ENCODE peak calls at places on chromosomes 13 and 19, in five cellular contexts. X is pancreas, Q is endothelial cell, I is foreskin keratinocyte, E is ascending aorta. O is an unnamed sample.

GRCh38 chr13:65784088-65784816 is 1445.9 kb downstream of the PCDH9 start:
- DNase-seq in X (no peak), Q (no peak), I (no peak), E (no peak), O (no peak)

GRCh38 chr13:114077938-114078335 is 54.5 kb downstream of the RASA3 start:
- DNase-seq in X (no peak), Q (peak; percentile 31), I (no peak), E (no peak), O (no peak)

GRCh38 chr19:3572855-3573161 is at the start of gene HMG20B:
- DNase-seq in X (no peak), Q (no peak), I (no peak), E (no peak), O (no peak)

GRCh38 chr13:31166591-31166990 is 4.9 kb upstream of the HSPH1 start:
- DNase-seq in X (no peak), Q (no peak), I (no peak), E (no peak), O (no peak)

GRCh38 chr19:17703823-17704463 is 15.3 kb upstream of the MAP1S start:
- DNase-seq in X (no peak), Q (peak; percentile 67), I (no peak), E (no peak), O (peak; percentile 85)

GRCh38 chr13:112722433-112723250 is 32.8 kb downstream of the ATP11A start:
- DNase-seq in X (peak; percentile 74), Q (no peak), I (peak; percentile 61), E (no peak), O (no peak)

GRCh38 chr13:45393941-45394570 is 24.1 kb downstream of the SLC25A30 start:
- DNase-seq in X (peak; percentile 20), Q (peak; percentile 41), I (no peak), E (no peak), O (peak; percentile 64)

GRCh38 chr19:2726160-2726855 is 5.1 kb upstream of the DIRAS1 start:
- DNase-seq in X (peak; percentile 67), Q (no peak), I (no peak), E (no peak), O (no peak)

GRCh38 chr19:35908977-35909683 is 1.0 kb upstream of the TYROBP start:
- DNase-seq in X (no peak), Q (no peak), I (no peak), E (peak; percentile 75), O (peak; percentile 71)

GRCh38 chr13:46554971-46555370 is 2.0 kb downstream of the LRCH1 start:
- DNase-seq in X (no peak), Q (no peak), I (no peak), E (no peak), O (no peak)

GRCh38 chr13:45511310-45512147 is 46.8 kb downstream of the COG3 start:
- DNase-seq in X (no peak), Q (peak; percentile 26), I (peak; percentile 36), E (no peak), O (peak; percentile 65)

GRCh38 chr13:106063591-106064308 is 471.7 kb downstream of the EFNB2 start:
- DNase-seq in X (no peak), Q (no peak), I (peak; percentile 37), E (no peak), O (no peak)

GRCh38 chr19:16419671-16420394 is 51.9 kb downstream of the EPS15L1 start:
- DNase-seq in X (no peak), Q (no peak), I (no peak), E (no peak), O (no peak)

GRCh38 chr19:44530777-44531176 is 1.3 kb upstream of the CEACAM20 start:
- DNase-seq in X (no peak), Q (no peak), I (no peak), E (no peak), O (no peak)

GRCh38 chr19:55393362-55393761 is 7.6 kb downstream of the RPL28 start:
- DNase-seq in X (no peak), Q (no peak), I (no peak), E (no peak), O (no peak)

GRCh38 chr13:40191186-40191980 is 475.1 kb downstream of the FOXO1 start:
- DNase-seq in X (no peak), Q (no peak), I (no peak), E (no peak), O (no peak)

GRCh38 chr19:13069415-13070369 is 33.0 kb downstream of the LYL1 start:
- DNase-seq in X (peak; percentile 25), Q (no peak), I (no peak), E (no peak), O (no peak)

GRCh38 chr13:84571264-84571663 is 689.0 kb upstream of the SLITRK1 start:
- DNase-seq in X (no peak), Q (no peak), I (no peak), E (no peak), O (no peak)

GRCh38 chr13:91169641-91170040 is 177.8 kb upstream of the MIR17HG start:
- DNase-seq in X (no peak), Q (no peak), I (no peak), E (no peak), O (no peak)
- TF ChIP-seq CTCF in X (no peak), Q (no peak), I (no peak), E (no peak), O (no peak)

DNA sequence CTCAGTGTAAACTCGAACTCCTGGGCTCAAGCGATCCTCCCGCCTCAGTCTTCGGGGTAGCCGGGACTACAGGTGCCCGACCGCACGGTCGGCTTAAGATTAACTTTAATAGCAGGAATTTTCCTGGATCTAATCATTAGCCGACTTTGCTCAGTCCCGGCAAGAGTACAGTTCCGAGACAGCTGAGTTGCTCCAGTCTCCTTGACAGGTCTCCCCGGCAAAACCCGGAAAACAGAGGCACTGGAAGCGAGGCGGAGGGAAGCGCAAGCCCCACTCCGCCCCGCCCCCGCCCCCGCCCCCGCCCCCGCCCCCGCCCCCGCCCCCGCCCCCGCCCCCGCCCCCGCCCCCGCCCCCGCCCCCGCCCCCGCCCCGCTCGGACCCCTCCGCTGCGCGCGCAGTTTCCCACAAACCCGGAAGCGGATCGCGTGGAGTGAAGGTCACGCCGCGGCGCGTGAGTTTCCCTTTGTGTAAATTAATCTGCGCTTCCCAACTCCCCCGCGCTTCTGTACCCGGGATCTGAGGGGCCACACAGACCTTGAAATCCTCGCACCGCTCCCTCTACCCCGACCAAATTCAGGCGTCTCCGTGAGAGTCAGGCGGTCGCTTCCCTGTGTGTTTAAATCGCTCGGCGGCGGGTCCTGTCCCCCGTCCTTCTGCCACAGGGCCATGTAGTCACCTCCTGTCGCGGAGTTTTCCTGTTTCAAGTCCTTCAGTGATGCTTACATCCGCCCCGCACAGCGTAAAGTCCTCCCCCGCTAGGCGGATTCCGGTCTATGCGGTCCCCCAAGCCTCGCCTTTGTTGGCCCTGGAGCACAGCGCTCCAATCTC is at the start of gene ZNF480:
- DNase-seq in X (peak; percentile 82), Q (peak; percentile 76), I (peak; percentile 32), E (peak; percentile 26), O (peak; percentile 76)
- TF ChIP-seq CTCF in X (no peak), Q (no peak), I (peak; percentile 16), E (no peak), O (no peak)

DNA sequence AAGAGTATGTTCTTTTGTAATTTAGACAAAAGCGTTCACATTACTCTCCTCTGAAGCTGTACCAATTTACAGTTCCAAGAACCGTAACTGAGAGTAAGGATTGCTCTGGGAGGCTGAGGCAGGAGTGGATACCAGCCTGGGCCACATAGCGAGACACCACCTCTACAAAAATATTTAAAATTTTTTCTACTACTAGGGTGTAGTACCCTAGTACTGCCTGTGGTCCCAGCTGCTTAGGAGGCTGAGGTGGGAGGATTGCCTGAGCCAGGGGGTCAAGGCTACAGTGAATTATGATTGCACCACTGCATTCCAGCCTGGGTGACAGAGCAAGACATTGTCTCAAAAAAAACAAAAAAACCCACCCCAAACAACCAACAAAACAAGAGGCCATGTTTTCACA is 12.1 kb upstream of the CYP2A6 start:
- DNase-seq in X (no peak), Q (no peak), I (no peak), E (no peak), O (no peak)
- TF ChIP-seq CTCF in X (no peak), Q (no peak), I (no peak), E (no peak), O (no peak)

DNA sequence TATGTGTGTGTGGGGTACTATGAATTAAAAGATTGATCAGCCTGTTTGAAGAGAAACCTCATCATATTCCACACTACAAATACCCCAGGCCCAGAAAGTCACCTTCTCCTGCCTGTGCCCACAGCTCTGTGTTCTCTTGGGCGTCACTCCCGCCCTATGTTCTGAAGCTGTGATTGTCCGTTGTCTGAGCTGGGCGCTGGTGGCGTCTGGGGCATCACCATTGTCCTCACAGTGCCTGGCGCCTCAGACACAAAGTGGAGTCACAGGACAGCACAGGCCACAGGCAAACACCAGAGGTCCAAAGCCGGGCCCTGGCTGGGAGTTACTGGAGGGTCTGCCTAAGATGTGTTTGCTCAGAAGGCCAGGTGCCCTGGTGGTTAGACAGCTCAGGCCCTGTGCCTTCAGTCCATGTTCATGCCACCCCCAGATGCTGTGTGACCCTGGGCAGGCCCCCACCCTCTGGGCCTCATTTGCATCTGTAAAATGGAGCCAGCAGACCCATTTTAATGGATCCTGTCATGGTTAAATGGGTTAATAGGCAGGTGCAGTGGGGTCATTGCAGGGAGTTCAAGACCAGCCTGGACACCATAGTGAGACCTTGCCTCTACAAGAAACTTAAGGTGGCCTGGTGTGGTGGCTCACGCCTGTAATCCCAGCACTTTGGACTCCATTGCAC is 34.5 kb downstream of the DNM2 start:
- DNase-seq in X (no peak), Q (no peak), I (no peak), E (no peak), O (no peak)
- TF ChIP-seq CTCF in X (no peak), Q (no peak), I (no peak), E (no peak), O (no peak)